ENCODE peak calls at places on chromosomes 12 and 14, in four cellular contexts. Q, R, U and K are unnamed samples.

GRCh38 chr12:41629606-41630005 is 441.5 kb downstream of the PDZRN4 start:
- DNase-seq in Q (no peak), R (no peak), U (no peak), K (no peak)

GRCh38 chr12:51242150-51242549 is 3.5 kb downstream of the DAZAP2 start:
- DNase-seq in Q (no peak), R (no peak), U (no peak), K (no peak)

GRCh38 chr14:102071283-102071998 is 15.4 kb downstream of the HSP90AA1 start:
- DNase-seq in Q (no peak), R (no peak), U (no peak), K (no peak)

GRCh38 chr14:55092326-55092725 is 36.7 kb upstream of the LGALS3 start:
- DNase-seq in Q (no peak), R (no peak), U (no peak), K (no peak)

GRCh38 chr14:102421366-102422057 is 58.8 kb downstream of the TECPR2 start:
- DNase-seq in Q (no peak), R (no peak), U (no peak), K (peak; percentile 16)

GRCh38 chr12:58916891-58917570 is 3.3 kb downstream of the LRIG3 start:
- DNase-seq in Q (no peak), R (no peak), U (no peak), K (no peak)

GRCh38 chr14:96091941-96092411 is 52.8 kb downstream of the C14orf132 start:
- DNase-seq in Q (no peak), R (no peak), U (no peak), K (no peak)

GRCh38 chr12:75705749-75706719 is 194.6 kb upstream of the KRR1 start:
- DNase-seq in Q (peak; percentile 35), R (no peak), U (no peak), K (no peak)

GRCh38 chr12:18476866-18477265 is 215.5 kb downstream of the PIK3C2G start:
- DNase-seq in Q (no peak), R (no peak), U (no peak), K (peak; percentile 10)

GRCh38 chr14:59020382-59020781 is 168.1 kb upstream of the DAAM1 start:
- DNase-seq in Q (no peak), R (no peak), U (no peak), K (no peak)

GRCh38 chr14:76720382-76720813 is 40.9 kb upstream of the VASH1 start:
- DNase-seq in Q (no peak), R (peak; percentile 34), U (no peak), K (no peak)

GRCh38 chr12:49644620-49644994 is 21.2 kb downstream of the PRPF40B start:
- DNase-seq in Q (peak; percentile 89), R (peak; percentile 27), U (no peak), K (peak; percentile 88)

GRCh38 chr12:48185181-48185919 is 1.9 kb downstream of the CCDC184 start:
- DNase-seq in Q (no peak), R (no peak), U (no peak), K (no peak)

GRCh38 chr12:70628701-70629480 is 8.3 kb downstream of the PTPRB start:
- DNase-seq in Q (no peak), R (no peak), U (no peak), K (no peak)

GRCh38 chr12:103102225-103102744 is 144.8 kb downstream of the ASCL1 start:
- DNase-seq in Q (no peak), R (peak; percentile 72), U (no peak), K (no peak)

GRCh38 chr14:88270781-88271180 is 52.3 kb downstream of the KCNK10 start:
- DNase-seq in Q (no peak), R (no peak), U (peak; percentile 19), K (no peak)

GRCh38 chr12:3088251-3088650 is 11.1 kb downstream of the TSPAN9 start:
- DNase-seq in Q (no peak), R (no peak), U (no peak), K (no peak)

GRCh38 chr14:44701563-44702263 is 194.6 kb upstream of the FSCB start:
- DNase-seq in Q (no peak), R (no peak), U (no peak), K (peak; percentile 16)

GRCh38 chr14:58362798-58363412 is 32.8 kb upstream of the TOMM20L start:
- DNase-seq in Q (no peak), R (no peak), U (no peak), K (peak; percentile 33)

GRCh38 chr14:41607966-41608663 is 1.4 kb downstream of the LRFN5 start:
- DNase-seq in Q (no peak), R (no peak), U (no peak), K (no peak)

GRCh38 chr12:53735556-53735955 is 8.3 kb upstream of the CALCOCO1 start:
- DNase-seq in Q (no peak), R (no peak), U (no peak), K (no peak)

GRCh38 chr14:92932448-92933395 is 9.8 kb downstream of the CHGA start:
- DNase-seq in Q (no peak), R (no peak), U (no peak), K (no peak)

GRCh38 chr14:92935446-92935845 is 12.5 kb downstream of the CHGA start:
- DNase-seq in Q (no peak), R (no peak), U (no peak), K (no peak)

GRCh38 chr14:92933481-92933880 is 10.5 kb downstream of the CHGA start:
- DNase-seq in Q (no peak), R (no peak), U (no peak), K (no peak)

GRCh38 chr14:92936085-92936484 is 13.1 kb downstream of the CHGA start:
- DNase-seq in Q (no peak), R (no peak), U (no peak), K (no peak)

DNA sequence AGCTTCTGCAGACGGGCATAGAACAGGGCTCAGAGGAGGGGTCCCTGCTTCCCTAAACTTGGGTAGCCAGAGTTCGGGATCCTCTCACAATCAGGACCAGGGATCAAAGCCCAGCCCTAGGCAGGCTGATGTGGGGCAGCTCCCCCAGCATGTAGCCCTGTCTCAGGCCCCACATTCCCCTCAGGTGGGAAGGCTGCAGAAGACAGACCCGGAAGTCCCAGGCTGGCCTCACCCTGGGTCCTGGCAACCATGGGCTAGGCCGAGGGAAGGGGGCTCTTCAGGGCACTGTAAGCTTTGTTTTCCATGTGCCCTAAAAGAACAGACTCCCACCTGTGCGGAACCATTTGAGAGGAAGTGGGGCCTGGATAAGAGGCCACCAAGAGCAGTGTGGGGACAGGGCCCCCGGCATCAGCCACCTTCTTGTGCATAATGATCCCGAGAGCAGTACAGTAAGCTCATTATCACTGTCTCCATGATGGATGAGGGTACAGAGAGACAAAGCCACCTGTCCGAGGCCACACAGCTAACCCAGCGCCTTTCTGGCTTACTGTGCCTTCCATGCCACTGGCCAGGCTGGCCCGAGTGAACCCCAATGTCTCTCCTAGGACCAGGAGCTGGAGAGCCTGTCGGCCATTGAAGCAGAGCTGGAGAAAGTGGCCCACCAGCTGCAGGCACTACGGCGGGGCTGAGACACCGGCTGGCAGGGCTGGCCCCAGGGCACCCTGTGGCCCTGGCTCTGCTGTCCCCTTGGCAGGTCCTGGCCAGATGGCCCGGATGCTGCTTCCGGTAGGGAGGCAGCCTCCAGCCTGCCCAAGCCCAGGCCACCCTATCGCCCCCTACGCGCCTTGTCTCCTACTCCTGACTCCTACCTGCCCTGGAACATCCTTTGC is 11.5 kb downstream of the CHGA start:
- DNase-seq in Q (no peak), R (no peak), U (no peak), K (no peak)
- TF ChIP-seq JUND in Q (no peak), R (no peak), U (no peak), K (no peak)

DNA sequence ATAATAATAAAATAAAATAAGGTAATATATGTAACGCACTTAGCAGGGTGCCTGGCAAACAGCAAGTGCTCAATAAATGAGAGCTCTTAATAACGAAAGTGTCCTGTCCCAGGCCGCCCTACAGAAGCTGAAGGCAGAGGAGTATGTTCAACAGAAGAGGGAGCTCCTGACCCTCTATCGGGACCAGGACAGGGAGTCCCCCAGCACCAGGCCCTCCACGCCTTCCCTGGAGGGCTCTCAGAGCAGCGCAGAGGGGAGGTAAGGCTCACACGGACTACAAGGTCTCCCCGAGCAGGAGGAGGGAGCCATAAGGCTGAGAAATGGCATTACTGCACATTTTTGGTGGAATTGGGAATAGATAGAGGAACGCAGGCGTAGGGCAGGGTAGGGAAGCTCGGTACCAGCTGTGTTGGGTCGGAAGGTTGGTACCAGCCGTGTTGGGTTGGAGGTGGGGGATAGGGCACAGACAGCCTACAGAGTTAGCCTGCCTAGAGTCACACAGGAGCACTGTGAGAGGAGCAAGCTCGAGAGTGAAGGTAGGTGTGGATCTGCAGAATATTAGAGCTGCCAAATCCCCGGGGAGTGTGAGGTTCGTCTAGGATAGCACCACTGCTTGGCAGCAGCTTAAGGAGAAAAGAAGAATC is 15.4 kb downstream of the TNFRSF1A start:
- DNase-seq in Q (peak; percentile 23), R (no peak), U (no peak), K (no peak)
- TF ChIP-seq JUND in Q (no peak), R (no peak), U (no peak), K (no peak)

DNA sequence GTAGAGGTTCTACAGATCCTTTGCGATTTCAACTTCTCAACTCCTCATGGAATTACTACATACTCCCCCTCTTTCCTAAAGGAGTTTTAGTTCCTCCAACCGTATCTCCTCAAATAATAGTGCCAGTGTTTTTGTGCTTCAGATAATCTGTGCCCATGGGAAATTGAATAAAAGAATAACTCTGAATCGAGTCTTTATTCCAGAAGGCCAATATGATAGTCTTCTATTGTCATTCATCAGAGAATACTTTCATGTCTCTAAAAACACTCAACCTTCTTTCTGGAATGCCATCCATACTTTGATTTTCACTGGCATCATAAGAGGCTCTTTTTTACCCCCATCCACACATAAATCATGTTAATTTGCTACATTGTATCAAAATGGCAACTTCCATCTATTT is 911.3 kb upstream of the USP15 start:
- DNase-seq in Q (no peak), R (no peak), U (no peak), K (no peak)
- TF ChIP-seq JUND in Q (no peak), R (no peak), U (no peak), K (no peak)

GRCh38 chr12:34388636-34389377 is 366.5 kb downstream of the ALG10 start:
- DNase-seq in Q (no peak), R (no peak), U (no peak), K (no peak)
- TF ChIP-seq JUND in Q (no peak), R (no peak), U (no peak), K (no peak)